ENCODE peak calls at places on chromosome 4, in six cellular contexts. V, P, H, T, M and X are unnamed samples. For H3K9me2, the result is how much of the 10 kb centered on the place peaks cover.

GRCh38 chr4:156169011-156169410 is 215.3 kb upstream of the CTSO start:
- DNase-seq in T (peak), V (peak), P (peak), H (peak), M (no peak), X (peak)

GRCh38 chr4:105283501-105283900 is 136.8 kb downstream of the TET2 start:
- DNase-seq in P (no peak), T (peak), M (no peak), V (no peak), H (no peak), X (no peak)

GRCh38 chr4:6282247-6282646 is 12.6 kb downstream of the WFS1 start:
- DNase-seq in M (no peak), T (peak), H (no peak), P (no peak), V (no peak), X (no peak)

GRCh38 chr4:186935881-186936280 is 212.2 kb upstream of the FAT1 start:
- DNase-seq in H (no peak), P (no peak), V (no peak), M (no peak), T (no peak), X (no peak)

GRCh38 chr4:35106091-35106734 is 1138.1 kb downstream of the ARAP2 start:
- DNase-seq in T (no peak), H (peak), M (no peak), P (no peak), V (no peak), X (no peak)

GRCh38 chr4:163467371-163467770 is 6.2 kb downstream of the TKTL2 start:
- DNase-seq in M (no peak), T (peak), H (no peak), P (no peak), V (no peak), X (no peak)

GRCh38 chr4:53586121-53586816 is 5.0 kb downstream of the LNX1 start:
- DNase-seq in V (no peak), H (peak), P (no peak), M (no peak), T (peak), X (peak)

GRCh38 chr4:2408401-2408958 is 10.0 kb downstream of the ZFYVE28 start:
- DNase-seq in T (no peak), H (peak), V (peak), M (no peak), P (no peak), X (peak)

GRCh38 chr4:176357359-176358082 is 37.8 kb downstream of the SPCS3 start:
- DNase-seq in V (peak), H (no peak), T (peak), M (no peak), P (no peak), X (no peak)

GRCh38 chr4:176236909-176237308 is 32.1 kb downstream of the ASB5 start:
- DNase-seq in H (peak), M (no peak), V (peak), T (peak), P (no peak), X (no peak)

GRCh38 chr4:38686682-38687081 is 22.7 kb downstream of the KLF3 start:
- DNase-seq in V (no peak), H (no peak), T (no peak), M (peak), P (no peak), X (no peak)

DNA sequence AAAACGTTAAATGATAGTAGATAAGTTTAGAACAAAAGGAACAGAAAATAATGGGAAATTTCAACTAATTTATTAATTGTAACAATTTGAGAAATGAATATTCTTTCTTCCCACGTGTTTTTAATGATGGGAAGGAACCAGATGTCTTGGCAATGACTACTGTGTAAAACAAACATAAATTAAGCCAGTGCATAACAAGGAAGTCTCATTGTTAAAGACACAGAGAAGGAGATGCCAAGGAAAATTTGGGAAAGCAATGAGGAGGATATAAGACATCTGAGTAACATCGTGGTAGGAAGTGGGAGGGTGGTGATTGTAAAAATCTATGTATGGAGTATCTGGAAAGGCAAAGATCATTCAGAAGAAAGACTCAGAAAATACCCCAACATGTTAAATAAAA is 532.3 kb downstream of the GBA3 start:
- DNase-seq in V (no peak), H (no peak), T (no peak), P (no peak), M (no peak), X (no peak)
- H3K9ac ChIP-seq in V (no peak), H (no peak), T (no peak), P (no peak), M (no peak), X (no peak)

GRCh38 chr4:140056015-140056414 is 98.0 kb downstream of the MAML3 start:
- DNase-seq in P (no peak), H (no peak), T (no peak), M (no peak), V (no peak), X (no peak)

GRCh38 chr4:140052050-140052449 is 101.9 kb downstream of the MAML3 start:
- DNase-seq in P (peak), V (peak), M (no peak), T (peak), H (peak), X (peak)

GRCh38 chr4:140053185-140053584 is 100.8 kb downstream of the MAML3 start:
- DNase-seq in H (no peak), P (no peak), T (no peak), M (no peak), V (no peak), X (no peak)

GRCh38 chr4:140057693-140058092 is 96.3 kb downstream of the MAML3 start:
- DNase-seq in T (no peak), H (no peak), V (no peak), M (no peak), P (no peak), X (no peak)

DNA sequence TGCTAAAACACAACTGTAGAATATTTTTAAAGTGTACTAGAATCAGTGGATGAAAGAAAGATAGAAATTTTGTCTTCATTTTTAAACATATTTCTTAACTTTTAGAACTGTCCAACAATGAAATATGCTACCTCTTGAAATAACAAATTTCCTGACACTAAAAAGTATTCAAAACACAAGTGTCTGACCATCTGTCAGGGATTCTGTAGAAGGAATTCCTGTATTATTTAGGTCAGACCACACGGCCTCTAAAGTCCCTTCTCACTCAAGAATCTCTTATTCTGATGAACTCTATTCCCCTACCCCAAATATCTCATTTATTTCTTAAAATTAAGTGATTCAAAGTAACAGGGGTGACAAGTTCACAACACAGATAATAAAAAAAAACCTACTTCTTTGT is 99.1 kb downstream of the MAML3 start:
- DNase-seq in M (no peak), V (no peak), H (no peak), T (no peak), P (no peak), X (no peak)
- H3K9me2 ChIP-seq in M (under half), V (under half), H (under half), T (under half), P (under half), X (under half)

GRCh38 chr4:52243367-52243766 is 192.3 kb downstream of the SPATA18 start:
- DNase-seq in H (no peak), T (no peak), P (no peak), M (no peak), V (no peak), X (no peak)
- H3K9ac ChIP-seq in H (no peak), T (no peak), P (no peak), M (no peak), V (no peak), X (no peak)

GRCh38 chr4:144902614-144903013 is 195.4 kb downstream of the ANAPC10 start:
- DNase-seq in P (no peak), H (no peak), T (no peak), V (no peak), M (no peak), X (no peak)
- H3K9me2 ChIP-seq in P (under half), H (under half), T (under half), V (under half), M (under half), X (under half)

GRCh38 chr4:107854326-107855030 is 29.7 kb downstream of the SGMS2 start:
- DNase-seq in V (no peak), T (peak), M (no peak), H (peak), P (no peak), X (no peak)
- H3K9ac ChIP-seq in V (no peak), T (peak), M (no peak), H (no peak), P (no peak), X (no peak)

DNA sequence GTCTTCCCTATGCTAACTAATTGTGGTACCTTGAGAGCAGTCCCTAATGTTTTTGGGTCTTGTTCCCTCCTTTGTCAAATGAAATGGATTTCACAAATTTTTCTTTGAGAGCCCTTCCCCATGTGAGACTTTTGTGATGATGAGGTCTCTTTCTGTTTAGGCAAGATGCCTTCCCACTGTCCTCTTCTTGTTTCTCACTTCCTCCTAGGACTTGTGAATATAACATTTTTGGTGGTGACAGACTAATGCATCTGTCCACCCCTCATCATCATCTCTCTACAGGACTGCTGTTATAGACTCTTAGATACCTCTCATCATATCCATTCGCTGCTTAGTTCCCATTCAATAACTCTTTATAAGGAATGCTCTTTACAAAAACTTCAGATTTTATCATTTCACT is 8.7 kb upstream of the ANK2 start:
- DNase-seq in M (no peak), P (no peak), V (no peak), H (no peak), T (no peak), X (no peak)
- H3K9me2 ChIP-seq in M (under half), P (under half), V (under half), H (under half), T (under half), X (under half)